ENCODE peak calls at places on chromosomes 5 and 9, in ten cellular contexts. N, L, J, C, F, I, K, T, Q and B are unnamed samples.

GRCh38 chr9:110672873-110673508 is 4.4 kb downstream of the MUSK start:
- DNase-seq in N (no peak), L (no peak), J (no peak), C (no peak), F (no peak), I (no peak), K (no peak), T (no peak), Q (no peak), B (no peak)

GRCh38 chr9:6962164-6962563 is 204.4 kb downstream of the KDM4C start:
- DNase-seq in N (no peak), L (no peak), J (no peak), C (no peak), F (no peak), I (no peak), K (no peak), T (no peak), Q (no peak), B (no peak)

GRCh38 chr5:11814373-11814772 is 89.9 kb downstream of the CTNND2 start:
- DNase-seq in N (no peak), L (no peak), J (no peak), C (no peak), F (no peak), I (no peak), K (no peak), T (no peak), Q (no peak), B (no peak)

GRCh38 chr5:60577116-60577515 is 122.8 kb downstream of the DEPDC1B start:
- DNase-seq in N (no peak), L (peak), J (no peak), C (no peak), F (peak), I (no peak), K (no peak), T (no peak), Q (no peak), B (no peak)

GRCh38 chr9:93096131-93096802 is at the start of gene CARD19:
- DNase-seq in N (no peak), L (peak), J (no peak), C (peak), F (no peak), I (peak), K (no peak), T (no peak), Q (peak), B (peak)

GRCh38 chr9:88803551-88804288 is 187.5 kb upstream of the S1PR3 start:
- DNase-seq in N (no peak), L (peak), J (no peak), C (no peak), F (peak), I (no peak), K (no peak), T (no peak), Q (no peak), B (no peak)

GRCh38 chr9:114047717-114048116 is 30.4 kb downstream of the AMBP start:
- DNase-seq in N (no peak), L (no peak), J (no peak), C (no peak), F (peak), I (no peak), K (no peak), T (no peak), Q (peak), B (peak)

GRCh38 chr9:131728961-131729360 is 10.9 kb downstream of the RAPGEF1 start:
- DNase-seq in N (peak), L (no peak), J (no peak), C (no peak), F (no peak), I (no peak), K (no peak), T (no peak), Q (no peak), B (peak)

GRCh38 chr5:122264610-122265009 is 47.4 kb upstream of the SNCAIP start:
- DNase-seq in N (no peak), L (peak), J (no peak), C (no peak), F (no peak), I (no peak), K (no peak), T (no peak), Q (no peak), B (no peak)

GRCh38 chr9:14320272-14321245 is 6.6 kb upstream of the NFIB start:
- DNase-seq in N (no peak), L (peak), J (no peak), C (peak), F (peak), I (peak), K (no peak), T (peak), Q (no peak), B (peak)

GRCh38 chr5:84831701-84832100 is 447.0 kb upstream of the EDIL3 start:
- DNase-seq in N (no peak), L (no peak), J (no peak), C (peak), F (no peak), I (no peak), K (no peak), T (no peak), Q (no peak), B (no peak)

GRCh38 chr5:107431998-107432397 is 238.7 kb downstream of the EFNA5 start:
- DNase-seq in N (no peak), L (peak), J (no peak), C (peak), F (peak), I (no peak), K (no peak), T (no peak), Q (no peak), B (no peak)

GRCh38 chr9:98199388-98200033 is 7.1 kb upstream of the CORO2A start:
- DNase-seq in N (no peak), L (no peak), J (no peak), C (no peak), F (no peak), I (no peak), K (no peak), T (no peak), Q (peak), B (no peak)

GRCh38 chr9:124654431-124654830 is 116.7 kb downstream of the NR6A1 start:
- DNase-seq in N (no peak), L (peak), J (no peak), C (no peak), F (no peak), I (no peak), K (no peak), T (no peak), Q (no peak), B (no peak)

GRCh38 chr5:54547711-54548250 is 30.2 kb downstream of the SNX18 start:
- DNase-seq in N (no peak), L (peak), J (no peak), C (peak), F (peak), I (peak), K (no peak), T (peak), Q (no peak), B (no peak)

GRCh38 chr5:113606298-113607134 is 93.0 kb downstream of the YTHDC2 start:
- DNase-seq in N (no peak), L (peak), J (peak), C (peak), F (peak), I (no peak), K (peak), T (peak), Q (peak), B (peak)

GRCh38 chr5:162768962-162769464 is 668.4 kb upstream of the CCNG1 start:
- DNase-seq in N (no peak), L (no peak), J (no peak), C (no peak), F (no peak), I (no peak), K (no peak), T (no peak), Q (no peak), B (peak)

GRCh38 chr5:93299596-93300308 is 281.3 kb downstream of the NR2F1-AS1 start:
- DNase-seq in N (no peak), L (peak), J (no peak), C (no peak), F (no peak), I (no peak), K (no peak), T (no peak), Q (peak), B (no peak)

GRCh38 chr9:35517552-35518211 is 27.8 kb downstream of the RUSC2 start:
- DNase-seq in N (no peak), L (no peak), J (no peak), C (no peak), F (no peak), I (no peak), K (no peak), T (no peak), Q (no peak), B (no peak)

GRCh38 chr5:165881259-165881658 is 2375.8 kb downstream of the MAT2B start:
- DNase-seq in N (no peak), L (no peak), J (no peak), C (no peak), F (no peak), I (no peak), K (peak), T (no peak), Q (no peak), B (no peak)

GRCh38 chr9:134325096-134325812 is 1.0 kb upstream of the RXRA start:
- DNase-seq in N (no peak), L (peak), J (peak), C (peak), F (peak), I (peak), K (no peak), T (no peak), Q (peak), B (no peak)

GRCh38 chr9:133709716-133710571 is 28.2 kb downstream of the SARDH start:
- DNase-seq in N (no peak), L (no peak), J (no peak), C (no peak), F (no peak), I (no peak), K (no peak), T (no peak), Q (peak), B (no peak)

GRCh38 chr5:62938927-62939326 is 360.3 kb downstream of the LRRC70 start:
- DNase-seq in N (no peak), L (peak), J (peak), C (no peak), F (peak), I (no peak), K (no peak), T (no peak), Q (no peak), B (no peak)

GRCh38 chr5:169160405-169160901 is 140.5 kb downstream of the SLIT3 start:
- DNase-seq in N (no peak), L (peak), J (no peak), C (peak), F (peak), I (no peak), K (no peak), T (peak), Q (no peak), B (no peak)
- TF ChIP-seq CTCF in N (no peak), L (peak), J (peak), C (peak), F (peak), I (no peak), K (no peak), T (peak), Q (peak), B (no peak)

GRCh38 chr9:121317737-121318630 is 50.0 kb downstream of the GSN start:
- DNase-seq in N (no peak), L (no peak), J (no peak), C (no peak), F (no peak), I (peak), K (no peak), T (no peak), Q (no peak), B (no peak)

GRCh38 chr9:121316378-121316777 is 48.4 kb downstream of the GSN start:
- DNase-seq in N (no peak), L (no peak), J (no peak), C (no peak), F (no peak), I (no peak), K (no peak), T (no peak), Q (no peak), B (no peak)

GRCh38 chr9:121319394-121319780 is 50.7 kb downstream of the STOM start:
- DNase-seq in N (no peak), L (no peak), J (no peak), C (no peak), F (no peak), I (no peak), K (no peak), T (no peak), Q (no peak), B (no peak)

GRCh38 chr9:121318631-121319393 is 50.9 kb downstream of the GSN start:
- DNase-seq in N (no peak), L (no peak), J (no peak), C (no peak), F (no peak), I (no peak), K (no peak), T (no peak), Q (no peak), B (no peak)

DNA sequence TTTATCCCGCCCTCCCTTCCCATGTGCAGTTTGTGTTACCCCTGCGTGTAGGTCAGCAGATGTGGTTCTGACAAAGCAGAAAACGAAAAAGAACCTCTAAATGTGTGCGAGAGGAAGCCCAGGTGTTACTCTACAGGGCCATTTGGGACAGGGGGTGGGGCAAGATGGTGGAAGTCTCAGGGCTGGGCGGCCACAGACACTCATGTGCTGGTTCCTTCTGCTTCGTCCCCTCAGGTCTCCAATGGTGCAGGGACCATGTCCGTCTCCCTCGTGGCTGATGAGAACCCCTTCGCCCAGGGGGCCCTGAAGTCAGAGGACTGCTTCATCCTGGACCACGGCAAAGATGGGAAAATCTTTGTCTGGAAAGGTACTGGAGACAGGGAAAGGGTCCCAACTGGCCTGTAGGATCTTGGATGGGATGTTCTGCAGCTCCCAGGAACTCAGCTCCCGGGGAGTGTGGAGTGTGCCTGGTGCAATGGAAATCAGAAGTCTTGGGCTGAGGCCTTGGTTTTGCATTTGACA is 49.0 kb downstream of the GSN start:
- DNase-seq in N (no peak), L (no peak), J (no peak), C (no peak), F (no peak), I (no peak), K (no peak), T (no peak), Q (no peak), B (no peak)
- TF ChIP-seq CTCF in N (no peak), L (no peak), J (no peak), C (no peak), F (no peak), I (no peak), K (no peak), T (no peak), Q (no peak), B (no peak)

GRCh38 chr5:59186623-59187022 is 603.7 kb downstream of the RAB3C start:
- DNase-seq in N (no peak), L (peak), J (no peak), C (no peak), F (no peak), I (no peak), K (no peak), T (no peak), Q (no peak), B (no peak)

GRCh38 chr5:59188415-59189225 is 605.7 kb downstream of the RAB3C start:
- DNase-seq in N (peak), L (peak), J (peak), C (peak), F (peak), I (peak), K (peak), T (no peak), Q (peak), B (peak)

GRCh38 chr5:59184769-59185168 is 601.9 kb downstream of the RAB3C start:
- DNase-seq in N (no peak), L (no peak), J (no peak), C (no peak), F (no peak), I (no peak), K (no peak), T (no peak), Q (no peak), B (no peak)

GRCh38 chr5:59187772-59188347 is 605.0 kb downstream of the RAB3C start:
- DNase-seq in N (no peak), L (peak), J (no peak), C (no peak), F (peak), I (no peak), K (no peak), T (no peak), Q (no peak), B (no peak)

DNA sequence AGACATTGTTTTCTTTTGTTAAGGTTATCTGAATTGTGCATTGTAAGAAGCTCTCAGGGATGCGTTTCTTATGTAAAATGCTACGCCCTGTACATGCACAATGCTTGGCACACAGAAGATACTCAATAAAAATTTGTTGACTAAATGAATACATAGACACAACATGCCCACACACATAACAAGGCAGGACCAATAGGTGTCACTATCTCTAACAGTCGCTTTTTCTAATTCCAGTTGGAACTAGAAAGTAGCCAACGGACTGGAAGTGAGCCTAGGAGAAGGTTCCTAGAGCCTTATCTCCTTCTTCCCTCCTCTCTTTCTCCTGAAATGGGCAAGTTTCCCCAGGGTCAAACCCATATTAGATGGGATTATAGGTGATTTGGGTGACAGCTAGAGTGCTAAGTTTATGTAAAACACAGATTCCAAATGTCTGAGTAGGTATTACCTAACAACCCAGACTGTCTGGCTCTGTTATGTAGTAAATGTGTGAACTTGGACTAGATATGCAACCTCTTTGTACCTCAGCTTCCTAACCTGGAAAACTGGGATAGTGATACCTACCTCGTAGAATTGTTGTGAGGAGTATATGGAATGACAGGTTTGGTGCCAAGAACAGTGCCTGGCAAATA is 603.0 kb downstream of the RAB3C start:
- DNase-seq in N (no peak), L (no peak), J (no peak), C (no peak), F (no peak), I (no peak), K (no peak), T (no peak), Q (no peak), B (no peak)
- TF ChIP-seq CTCF in N (peak), L (no peak), J (no peak), C (no peak), F (no peak), I (no peak), K (no peak), T (no peak), Q (no peak), B (no peak)

GRCh38 chr9:72364679-72365524 is at the start of gene ZFAND5:
- DNase-seq in N (peak), L (peak), J (peak), C (peak), F (peak), I (peak), K (peak), T (peak), Q (peak), B (peak)
- TF ChIP-seq CTCF in N (no peak), L (no peak), J (no peak), C (peak), F (no peak), I (no peak), K (peak), T (no peak), Q (no peak), B (peak)

GRCh38 chr9:33264473-33265177 is at the start of the genes BAG1 and CHMP5:
- DNase-seq in N (peak), L (peak), J (peak), C (peak), F (peak), I (peak), K (peak), T (peak), Q (peak), B (peak)
- TF ChIP-seq CTCF in N (peak), L (peak), J (peak), C (peak), F (peak), I (peak), K (peak), T (peak), Q (no peak), B (no peak)

GRCh38 chr5:160802567-160802966 is 49.4 kb downstream of the ATP10B start:
- DNase-seq in N (no peak), L (no peak), J (peak), C (no peak), F (no peak), I (no peak), K (no peak), T (no peak), Q (no peak), B (peak)
- TF ChIP-seq CTCF in N (peak), L (no peak), J (peak), C (peak), F (no peak), I (no peak), K (no peak), T (no peak), Q (no peak), B (no peak)

DNA sequence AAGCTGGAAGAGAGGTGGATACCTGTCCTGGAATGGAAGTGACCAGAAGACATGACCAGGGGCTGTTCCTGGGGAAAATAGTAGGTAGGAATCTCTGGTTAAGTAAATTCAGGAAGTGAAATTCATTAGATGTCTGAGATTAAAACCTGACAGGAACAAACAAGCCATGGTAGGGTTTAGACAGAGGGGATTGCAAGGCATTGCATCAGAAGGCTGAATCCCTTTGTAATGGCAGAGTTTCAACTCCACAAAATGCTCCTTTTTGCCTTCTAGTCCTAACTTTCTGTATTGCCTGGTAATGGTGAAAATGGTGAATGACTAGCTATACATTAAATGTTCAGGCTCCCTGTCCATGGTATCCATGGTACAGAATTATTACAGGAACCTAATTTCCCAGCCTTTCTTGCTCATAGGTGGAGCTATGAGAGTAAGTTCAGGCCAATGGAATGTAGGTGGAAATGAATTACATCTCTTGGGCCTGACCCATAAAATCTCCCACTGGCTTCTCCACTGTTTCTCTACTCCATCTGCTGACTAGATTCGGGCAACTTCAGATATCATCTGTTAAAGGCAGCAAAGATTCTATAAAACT is 113.4 kb upstream of the CNTLN start:
- DNase-seq in N (no peak), L (peak), J (no peak), C (no peak), F (peak), I (no peak), K (no peak), T (no peak), Q (no peak), B (no peak)
- TF ChIP-seq CTCF in N (no peak), L (no peak), J (no peak), C (no peak), F (no peak), I (no peak), K (no peak), T (no peak), Q (no peak), B (no peak)

DNA sequence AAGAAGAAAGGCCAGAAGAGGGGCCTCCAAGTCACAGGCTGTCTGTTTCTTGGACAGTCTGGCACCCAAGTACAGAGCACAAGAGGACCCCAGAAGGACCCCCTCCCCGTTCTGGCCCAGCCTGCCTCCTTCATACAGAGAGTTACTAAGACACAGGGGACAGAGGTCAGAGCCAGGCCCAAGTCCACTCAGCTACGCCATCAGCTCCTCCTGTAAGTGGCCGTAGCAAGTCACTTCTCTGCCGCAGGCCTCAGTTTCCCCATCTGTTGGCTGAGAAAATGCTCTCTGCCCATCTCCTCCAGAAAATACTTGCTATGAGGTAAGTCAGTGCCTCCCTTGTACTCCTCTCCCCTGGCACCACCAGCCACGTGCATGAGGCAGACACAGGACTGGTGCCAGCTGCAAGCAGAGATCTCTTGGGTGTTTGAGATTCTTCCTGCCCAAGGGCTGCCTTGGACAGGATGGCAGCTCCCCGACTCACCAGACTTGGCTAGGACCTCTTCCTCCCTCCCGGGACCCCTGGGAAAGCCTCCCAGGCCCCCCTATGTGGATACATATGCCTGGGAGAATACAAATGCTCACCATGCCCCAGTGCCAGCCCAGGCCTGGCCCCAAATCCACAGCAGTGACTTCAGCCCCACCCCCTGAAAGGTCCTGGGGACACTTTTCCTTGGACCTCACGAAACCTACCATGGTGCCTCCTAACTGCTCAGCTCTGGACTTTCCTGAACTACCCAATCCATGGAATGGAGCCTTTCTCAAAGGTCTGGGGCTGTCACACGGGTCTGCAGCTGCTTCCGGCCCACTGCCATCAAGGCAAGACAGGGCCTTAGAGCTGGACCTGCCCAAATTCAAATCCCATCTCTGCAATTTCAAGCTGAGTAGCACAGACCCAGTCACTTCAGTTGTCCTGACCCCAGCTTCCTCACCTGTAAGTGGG is 5.1 kb downstream of the EEIG1 start:
- DNase-seq in N (no peak), L (no peak), J (no peak), C (no peak), F (no peak), I (no peak), K (no peak), T (no peak), Q (no peak), B (no peak)
- TF ChIP-seq CTCF in N (no peak), L (no peak), J (no peak), C (no peak), F (no peak), I (no peak), K (no peak), T (no peak), Q (no peak), B (no peak)